ENCODE peak calls at places on chromosomes 11 and 22, in ten cellular contexts. One of them, this sample, is unnamed.

GRCh38 chr22:49622241-49623105 is 205.2 kb downstream of the BRD1 start:
- DNase-seq in HFFc6: no peak
- DNase-seq in astrocyte of the spinal cord: no peak
- DNase-seq in heart left ventricle: no peak
- DNase-seq in endothelial cell: no peak
- DNase-seq in GM12864: no peak
- DNase-seq in cardiac fibroblast: no peak
- DNase-seq in omental fat pad: no peak
- DNase-seq in psoas muscle: peak
- DNase-seq in PC-3: no peak
- DNase-seq in this sample: no peak

GRCh38 chr22:50486561-50487289 is at the start of gene MIOX:
- DNase-seq in PC-3: no peak
- DNase-seq in astrocyte of the spinal cord: no peak
- DNase-seq in heart left ventricle: no peak
- DNase-seq in omental fat pad: no peak
- DNase-seq in psoas muscle: no peak
- DNase-seq in HFFc6: peak
- DNase-seq in endothelial cell: no peak
- DNase-seq in GM12864: no peak
- DNase-seq in cardiac fibroblast: peak
- DNase-seq in this sample: no peak

GRCh38 chr11:68673991-68674390 is 10.4 kb upstream of the GAL start:
- DNase-seq in astrocyte of the spinal cord: no peak
- DNase-seq in omental fat pad: no peak
- DNase-seq in HFFc6: no peak
- DNase-seq in heart left ventricle: no peak
- DNase-seq in psoas muscle: no peak
- DNase-seq in GM12864: no peak
- DNase-seq in cardiac fibroblast: no peak
- DNase-seq in endothelial cell: no peak
- DNase-seq in PC-3: no peak
- DNase-seq in this sample: no peak

GRCh38 chr11:69641681-69642548 is 959 bp downstream of the CCND1 start:
- DNase-seq in cardiac fibroblast: peak
- DNase-seq in omental fat pad: no peak
- DNase-seq in PC-3: peak
- DNase-seq in astrocyte of the spinal cord: no peak
- DNase-seq in heart left ventricle: no peak
- DNase-seq in GM12864: no peak
- DNase-seq in endothelial cell: no peak
- DNase-seq in psoas muscle: no peak
- DNase-seq in HFFc6: no peak
- DNase-seq in this sample: no peak

GRCh38 chr22:17924076-17924475 is 100.3 kb downstream of the MICAL3 start:
- DNase-seq in PC-3: no peak
- DNase-seq in cardiac fibroblast: no peak
- DNase-seq in omental fat pad: no peak
- DNase-seq in endothelial cell: no peak
- DNase-seq in GM12864: no peak
- DNase-seq in astrocyte of the spinal cord: no peak
- DNase-seq in heart left ventricle: no peak
- DNase-seq in psoas muscle: no peak
- DNase-seq in HFFc6: no peak
- DNase-seq in this sample: no peak

GRCh38 chr11:14927146-14927545 is 35.1 kb upstream of the CYP2R1 start:
- DNase-seq in GM12864: no peak
- DNase-seq in HFFc6: peak
- DNase-seq in omental fat pad: no peak
- DNase-seq in cardiac fibroblast: peak
- DNase-seq in heart left ventricle: no peak
- DNase-seq in PC-3: peak
- DNase-seq in astrocyte of the spinal cord: peak
- DNase-seq in endothelial cell: no peak
- DNase-seq in psoas muscle: no peak
- DNase-seq in this sample: peak

GRCh38 chr11:67351275-67352005 is 1.9 kb downstream of the POLD4 start:
- DNase-seq in PC-3: peak
- DNase-seq in cardiac fibroblast: peak
- DNase-seq in GM12864: peak
- DNase-seq in omental fat pad: no peak
- DNase-seq in heart left ventricle: no peak
- DNase-seq in endothelial cell: no peak
- DNase-seq in astrocyte of the spinal cord: peak
- DNase-seq in psoas muscle: peak
- DNase-seq in HFFc6: peak
- DNase-seq in this sample: peak

GRCh38 chr11:110989734-110990133 is 255.8 kb upstream of the POU2AF2 start:
- DNase-seq in endothelial cell: no peak
- DNase-seq in GM12864: no peak
- DNase-seq in psoas muscle: peak
- DNase-seq in omental fat pad: no peak
- DNase-seq in PC-3: no peak
- DNase-seq in cardiac fibroblast: peak
- DNase-seq in HFFc6: no peak
- DNase-seq in heart left ventricle: no peak
- DNase-seq in astrocyte of the spinal cord: no peak
- DNase-seq in this sample: peak

DNA sequence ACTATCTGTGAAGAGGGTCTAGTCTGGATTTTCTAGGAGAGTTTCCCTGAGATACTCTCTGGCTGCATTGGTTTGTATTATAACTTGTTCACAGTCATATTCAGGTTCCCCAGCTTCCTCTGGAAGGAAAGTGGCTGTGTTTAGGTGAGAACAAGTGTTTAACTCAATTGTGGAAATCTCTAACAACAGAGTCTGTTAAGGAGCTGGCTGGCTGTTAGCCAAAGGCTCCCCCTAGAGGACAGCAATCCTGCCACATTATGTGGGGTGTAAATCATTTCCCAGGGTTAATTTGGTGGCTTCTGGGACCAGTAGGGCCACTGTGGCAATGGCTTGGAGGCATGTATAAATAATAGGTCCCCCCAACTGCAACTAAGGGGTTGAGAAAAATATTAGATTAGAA is 18.4 kb downstream of the MS4A6E start:
- DNase-seq in HFFc6: no peak
- DNase-seq in cardiac fibroblast: peak
- DNase-seq in psoas muscle: no peak
- DNase-seq in heart left ventricle: peak
- DNase-seq in PC-3: peak
- DNase-seq in astrocyte of the spinal cord: no peak
- DNase-seq in omental fat pad: no peak
- DNase-seq in endothelial cell: peak
- DNase-seq in GM12864: no peak
- DNase-seq in this sample: peak
- TF ChIP-seq CTCF in HFFc6: peak
- TF ChIP-seq CTCF in cardiac fibroblast: no peak
- TF ChIP-seq CTCF in psoas muscle: peak
- TF ChIP-seq CTCF in heart left ventricle: no peak
- TF ChIP-seq CTCF in PC-3: peak
- TF ChIP-seq CTCF in astrocyte of the spinal cord: no peak
- TF ChIP-seq CTCF in omental fat pad: no peak
- TF ChIP-seq CTCF in endothelial cell: no peak
- TF ChIP-seq CTCF in GM12864: peak
- TF ChIP-seq CTCF in this sample: peak

DNA sequence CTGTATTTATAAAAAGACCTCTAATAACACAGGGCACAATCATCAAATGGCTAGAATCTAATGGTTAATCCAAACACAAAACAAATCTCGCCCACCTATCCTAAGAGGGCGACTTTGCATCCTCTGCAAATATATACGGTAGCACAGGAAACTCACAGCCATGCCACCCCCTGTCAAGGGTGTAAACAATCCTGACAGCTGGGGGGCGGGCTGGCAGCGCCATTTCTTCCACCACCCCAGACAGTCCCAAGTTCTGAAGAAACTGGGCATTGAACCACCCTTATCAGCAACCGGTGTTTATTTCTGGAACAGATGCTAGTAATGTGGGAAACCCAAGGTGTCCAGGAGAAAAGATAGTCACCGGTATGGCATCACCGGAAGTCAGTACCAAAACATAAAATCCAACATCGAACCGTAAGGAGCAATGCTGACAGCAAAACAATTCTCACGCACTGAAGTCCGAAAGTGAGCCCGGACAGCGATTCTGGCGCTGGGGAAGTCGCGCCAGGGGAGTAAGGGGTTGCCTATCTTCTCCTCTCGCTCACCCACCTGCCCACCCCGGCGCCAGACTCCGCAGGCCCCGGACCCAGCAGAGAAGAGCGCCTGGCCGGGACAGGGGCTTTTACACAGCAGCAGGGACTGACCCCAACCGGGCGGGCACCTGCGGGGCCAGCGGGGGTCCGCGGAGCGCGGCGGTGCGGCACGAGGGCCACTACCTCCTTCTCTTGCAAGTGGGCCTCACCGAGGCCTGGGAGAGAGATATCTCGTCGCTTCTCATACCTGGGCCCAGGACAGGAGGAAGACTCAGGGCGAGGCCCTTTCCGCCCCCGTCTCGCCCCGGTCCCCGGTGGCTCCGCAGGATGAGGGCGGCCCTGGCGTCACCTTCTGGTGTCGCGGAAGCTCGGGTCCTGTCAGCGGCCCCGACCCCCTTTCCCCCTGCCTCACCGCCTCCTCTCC is 643 bp downstream of the FBXO3 start:
- DNase-seq in HFFc6: peak
- DNase-seq in omental fat pad: no peak
- DNase-seq in heart left ventricle: no peak
- DNase-seq in GM12864: no peak
- DNase-seq in cardiac fibroblast: peak
- DNase-seq in endothelial cell: no peak
- DNase-seq in astrocyte of the spinal cord: no peak
- DNase-seq in psoas muscle: peak
- DNase-seq in PC-3: no peak
- DNase-seq in this sample: peak
- TF ChIP-seq CTCF in HFFc6: peak
- TF ChIP-seq CTCF in omental fat pad: no peak
- TF ChIP-seq CTCF in heart left ventricle: no peak
- TF ChIP-seq CTCF in GM12864: no peak
- TF ChIP-seq CTCF in cardiac fibroblast: no peak
- TF ChIP-seq CTCF in endothelial cell: no peak
- TF ChIP-seq CTCF in astrocyte of the spinal cord: no peak
- TF ChIP-seq CTCF in psoas muscle: no peak
- TF ChIP-seq CTCF in PC-3: no peak
- TF ChIP-seq CTCF in this sample: no peak

GRCh38 chr11:115631609-115632008 is 127.4 kb upstream of the CADM1 start:
- DNase-seq in endothelial cell: no peak
- DNase-seq in cardiac fibroblast: no peak
- DNase-seq in GM12864: no peak
- DNase-seq in heart left ventricle: no peak
- DNase-seq in astrocyte of the spinal cord: no peak
- DNase-seq in omental fat pad: no peak
- DNase-seq in HFFc6: no peak
- DNase-seq in psoas muscle: no peak
- DNase-seq in PC-3: no peak
- DNase-seq in this sample: no peak

GRCh38 chr11:115627666-115628460 is 123.6 kb upstream of the CADM1 start:
- DNase-seq in cardiac fibroblast: no peak
- DNase-seq in PC-3: no peak
- DNase-seq in astrocyte of the spinal cord: no peak
- DNase-seq in psoas muscle: no peak
- DNase-seq in heart left ventricle: no peak
- DNase-seq in endothelial cell: no peak
- DNase-seq in GM12864: no peak
- DNase-seq in HFFc6: no peak
- DNase-seq in omental fat pad: no peak
- DNase-seq in this sample: no peak

GRCh38 chr11:115630109-115630700 is 126.0 kb upstream of the CADM1 start:
- DNase-seq in GM12864: no peak
- DNase-seq in HFFc6: no peak
- DNase-seq in cardiac fibroblast: no peak
- DNase-seq in astrocyte of the spinal cord: no peak
- DNase-seq in PC-3: no peak
- DNase-seq in endothelial cell: no peak
- DNase-seq in psoas muscle: no peak
- DNase-seq in omental fat pad: no peak
- DNase-seq in heart left ventricle: no peak
- DNase-seq in this sample: no peak

GRCh38 chr11:115627071-115627470 is 122.9 kb upstream of the CADM1 start:
- DNase-seq in astrocyte of the spinal cord: no peak
- DNase-seq in endothelial cell: no peak
- DNase-seq in PC-3: no peak
- DNase-seq in heart left ventricle: no peak
- DNase-seq in omental fat pad: no peak
- DNase-seq in cardiac fibroblast: no peak
- DNase-seq in psoas muscle: no peak
- DNase-seq in GM12864: no peak
- DNase-seq in HFFc6: no peak
- DNase-seq in this sample: no peak

GRCh38 chr11:115629456-115630015 is 125.3 kb upstream of the CADM1 start:
- DNase-seq in endothelial cell: no peak
- DNase-seq in psoas muscle: no peak
- DNase-seq in heart left ventricle: no peak
- DNase-seq in HFFc6: no peak
- DNase-seq in cardiac fibroblast: no peak
- DNase-seq in astrocyte of the spinal cord: no peak
- DNase-seq in PC-3: no peak
- DNase-seq in GM12864: no peak
- DNase-seq in omental fat pad: no peak
- DNase-seq in this sample: no peak
- TF ChIP-seq CTCF in endothelial cell: no peak
- TF ChIP-seq CTCF in psoas muscle: no peak
- TF ChIP-seq CTCF in heart left ventricle: no peak
- TF ChIP-seq CTCF in HFFc6: no peak
- TF ChIP-seq CTCF in cardiac fibroblast: no peak
- TF ChIP-seq CTCF in astrocyte of the spinal cord: no peak
- TF ChIP-seq CTCF in PC-3: no peak
- TF ChIP-seq CTCF in GM12864: no peak
- TF ChIP-seq CTCF in omental fat pad: no peak
- TF ChIP-seq CTCF in this sample: no peak

GRCh38 chr22:20601308-20601707 is 93.9 kb downstream of the MED15 start:
- DNase-seq in astrocyte of the spinal cord: no peak
- DNase-seq in heart left ventricle: no peak
- DNase-seq in omental fat pad: no peak
- DNase-seq in cardiac fibroblast: no peak
- DNase-seq in psoas muscle: no peak
- DNase-seq in PC-3: no peak
- DNase-seq in endothelial cell: no peak
- DNase-seq in GM12864: no peak
- DNase-seq in HFFc6: no peak
- DNase-seq in this sample: no peak

GRCh38 chr22:20604092-20604747 is 96.8 kb downstream of the MED15 start:
- DNase-seq in omental fat pad: no peak
- DNase-seq in astrocyte of the spinal cord: no peak
- DNase-seq in psoas muscle: no peak
- DNase-seq in PC-3: no peak
- DNase-seq in heart left ventricle: no peak
- DNase-seq in HFFc6: no peak
- DNase-seq in cardiac fibroblast: no peak
- DNase-seq in endothelial cell: no peak
- DNase-seq in GM12864: no peak
- DNase-seq in this sample: no peak

GRCh38 chr22:20602589-20603164 is 95.3 kb downstream of the MED15 start:
- DNase-seq in cardiac fibroblast: no peak
- DNase-seq in GM12864: no peak
- DNase-seq in omental fat pad: no peak
- DNase-seq in psoas muscle: no peak
- DNase-seq in HFFc6: no peak
- DNase-seq in PC-3: no peak
- DNase-seq in endothelial cell: no peak
- DNase-seq in heart left ventricle: no peak
- DNase-seq in astrocyte of the spinal cord: no peak
- DNase-seq in this sample: no peak

GRCh38 chr22:20604776-20605221 is 97.4 kb downstream of the MED15 start:
- DNase-seq in cardiac fibroblast: no peak
- DNase-seq in heart left ventricle: no peak
- DNase-seq in endothelial cell: no peak
- DNase-seq in omental fat pad: no peak
- DNase-seq in psoas muscle: no peak
- DNase-seq in PC-3: no peak
- DNase-seq in astrocyte of the spinal cord: no peak
- DNase-seq in GM12864: no peak
- DNase-seq in HFFc6: no peak
- DNase-seq in this sample: no peak

DNA sequence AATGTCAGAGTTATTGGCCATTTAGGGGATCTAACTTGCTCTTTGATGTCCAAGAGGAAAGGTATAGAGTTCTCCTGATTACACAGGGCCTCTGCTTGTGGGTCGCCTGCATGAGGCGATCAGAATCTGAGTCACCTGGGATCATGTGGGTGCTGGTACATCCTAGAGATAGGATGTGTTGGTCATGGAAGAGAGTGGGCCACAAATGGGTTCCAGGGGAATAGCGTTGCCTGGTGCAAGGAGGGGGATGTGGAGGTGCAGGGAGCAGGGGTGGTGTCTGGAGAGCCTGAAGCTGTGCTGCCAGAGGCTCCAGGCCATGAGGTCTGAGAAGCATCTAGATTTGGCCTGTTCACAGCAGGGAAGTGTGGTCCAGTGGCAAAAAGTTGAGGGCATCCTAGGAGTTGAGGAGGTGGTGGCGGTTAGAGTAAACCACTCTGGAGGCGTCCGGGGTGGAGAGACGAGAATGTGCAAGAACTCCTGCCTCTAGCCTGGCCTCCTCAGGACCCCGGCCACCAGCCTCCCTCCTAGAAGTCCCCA is 92.8 kb downstream of the MED15 start:
- DNase-seq in astrocyte of the spinal cord: no peak
- DNase-seq in endothelial cell: no peak
- DNase-seq in cardiac fibroblast: no peak
- DNase-seq in heart left ventricle: no peak
- DNase-seq in GM12864: no peak
- DNase-seq in psoas muscle: no peak
- DNase-seq in PC-3: no peak
- DNase-seq in omental fat pad: no peak
- DNase-seq in HFFc6: no peak
- DNase-seq in this sample: peak
- TF ChIP-seq CTCF in astrocyte of the spinal cord: no peak
- TF ChIP-seq CTCF in endothelial cell: no peak
- TF ChIP-seq CTCF in cardiac fibroblast: no peak
- TF ChIP-seq CTCF in heart left ventricle: no peak
- TF ChIP-seq CTCF in GM12864: no peak
- TF ChIP-seq CTCF in psoas muscle: no peak
- TF ChIP-seq CTCF in PC-3: no peak
- TF ChIP-seq CTCF in omental fat pad: no peak
- TF ChIP-seq CTCF in HFFc6: no peak
- TF ChIP-seq CTCF in this sample: no peak